ENCODE peak calls at places on chromosome X, in seven cellular contexts. M is GM23248, T is HCT116, O is PC-3, W is neural progenitor cell, V is GM12878, X is K562. L is an unnamed sample. For H3K9me3, the result is how much of the 10 kb centered on the place peaks cover.

GRCh38 chrX:11412715-11413623 is 119.8 kb downstream of the AMELX start:
- DNase-seq in M (no peak), T (no peak), O (no peak), W (no peak), V (no peak), X (no peak), L (no peak)

GRCh38 chrX:155745792-155746191 is 133.0 kb upstream of the TMLHE start:
- DNase-seq in M (peak), T (peak), O (peak), W (no peak), V (no peak), X (no peak), L (peak)

GRCh38 chrX:103356897-103357296 is 591 bp downstream of the TCEAL9 start:
- DNase-seq in M (peak), T (no peak), O (peak), W (peak), V (no peak), X (peak), L (peak)

GRCh38 chrX:108464604-108465003 is 25.0 kb downstream of the COL4A5 start:
- DNase-seq in M (no peak), T (no peak), O (no peak), W (no peak), V (no peak), X (no peak), L (no peak)

GRCh38 chrX:118807151-118808017 is 16.2 kb upstream of the ZCCHC12 start:
- DNase-seq in M (peak), T (peak), O (peak), W (peak), V (peak), X (peak), L (peak)

GRCh38 chrX:129688097-129688496 is 33.3 kb upstream of the APLN start:
- DNase-seq in M (no peak), T (no peak), O (no peak), W (no peak), V (no peak), X (no peak), L (no peak)

GRCh38 chrX:143664302-143664701 is 28.4 kb upstream of the SLITRK4 start:
- DNase-seq in M (peak), T (no peak), O (peak), W (peak), V (no peak), X (peak), L (peak)

GRCh38 chrX:23938690-23939089 is 30.9 kb downstream of the CXorf58 start:
- DNase-seq in M (peak), T (no peak), O (no peak), W (no peak), V (no peak), X (no peak), L (no peak)

GRCh38 chrX:25290132-25290531 is 274.4 kb upstream of the ARX start:
- DNase-seq in M (no peak), T (no peak), O (no peak), W (no peak), V (no peak), X (no peak), L (no peak)

GRCh38 chrX:117120700-117121099 is 657.9 kb upstream of the CT83 start:
- DNase-seq in M (no peak), T (no peak), O (no peak), W (no peak), V (no peak), X (no peak), L (no peak)

GRCh38 chrX:125620715-125621587 is 301.3 kb downstream of the TEX13C start:
- DNase-seq in M (no peak), T (no peak), O (no peak), W (no peak), V (no peak), X (no peak), L (no peak)

GRCh38 chrX:10076765-10077164 is 80.0 kb upstream of the CLCN4 start:
- DNase-seq in M (no peak), T (no peak), O (no peak), W (no peak), V (no peak), X (no peak), L (no peak)

GRCh38 chrX:17669458-17669857 is 67.8 kb upstream of the SCML1 start:
- DNase-seq in M (no peak), T (no peak), O (no peak), W (no peak), V (no peak), X (no peak), L (no peak)

GRCh38 chrX:65668362-65669310 is 1.2 kb downstream of the MSN start:
- DNase-seq in M (peak), T (peak), O (peak), W (peak), V (peak), X (peak), L (peak)

GRCh38 chrX:4110964-4111363 is 397.5 kb upstream of the PRKX start:
- DNase-seq in M (no peak), T (no peak), O (peak), W (no peak), V (no peak), X (no peak), L (no peak)

GRCh38 chrX:153964105-153964504 is 7.5 kb downstream of the HCFC1 start:
- DNase-seq in M (no peak), T (no peak), O (no peak), W (no peak), V (no peak), X (no peak), L (no peak)

DNA sequence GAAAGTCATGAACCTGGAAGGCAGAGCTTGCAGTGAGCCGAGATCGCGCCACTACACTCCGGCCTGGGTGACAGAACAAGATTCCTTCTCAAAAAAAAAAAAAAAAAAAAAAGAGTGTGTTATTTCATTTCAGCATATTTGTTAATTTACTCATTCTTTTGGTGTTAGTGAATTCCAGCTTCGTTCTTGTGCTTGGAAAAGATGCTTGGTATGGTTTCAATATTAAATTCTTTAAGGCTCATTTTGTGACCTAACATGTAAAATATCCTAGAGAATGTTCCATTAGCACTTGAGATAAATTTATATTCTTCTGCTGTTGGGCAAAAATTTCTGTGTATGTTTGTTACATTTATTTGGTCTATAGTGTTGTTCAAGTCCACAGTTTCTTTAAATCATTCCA is 66.8 kb downstream of the SPIN3 start:
- DNase-seq in M (peak), T (no peak), O (no peak), W (no peak), V (no peak), X (no peak), L (no peak)
- H3K9me3 ChIP-seq in M (under half), T (under half), O (under half), W (under half), V (under half), X (under half), L (under half)

GRCh38 chrX:40007746-40008705 is 89.7 kb downstream of the BCOR start:
- DNase-seq in M (no peak), T (no peak), O (no peak), W (peak), V (no peak), X (no peak), L (no peak)
- TF ChIP-seq EZH2 in M (no peak), T (no peak), O (no peak), W (peak), V (no peak), X (no peak), L (no peak)

DNA sequence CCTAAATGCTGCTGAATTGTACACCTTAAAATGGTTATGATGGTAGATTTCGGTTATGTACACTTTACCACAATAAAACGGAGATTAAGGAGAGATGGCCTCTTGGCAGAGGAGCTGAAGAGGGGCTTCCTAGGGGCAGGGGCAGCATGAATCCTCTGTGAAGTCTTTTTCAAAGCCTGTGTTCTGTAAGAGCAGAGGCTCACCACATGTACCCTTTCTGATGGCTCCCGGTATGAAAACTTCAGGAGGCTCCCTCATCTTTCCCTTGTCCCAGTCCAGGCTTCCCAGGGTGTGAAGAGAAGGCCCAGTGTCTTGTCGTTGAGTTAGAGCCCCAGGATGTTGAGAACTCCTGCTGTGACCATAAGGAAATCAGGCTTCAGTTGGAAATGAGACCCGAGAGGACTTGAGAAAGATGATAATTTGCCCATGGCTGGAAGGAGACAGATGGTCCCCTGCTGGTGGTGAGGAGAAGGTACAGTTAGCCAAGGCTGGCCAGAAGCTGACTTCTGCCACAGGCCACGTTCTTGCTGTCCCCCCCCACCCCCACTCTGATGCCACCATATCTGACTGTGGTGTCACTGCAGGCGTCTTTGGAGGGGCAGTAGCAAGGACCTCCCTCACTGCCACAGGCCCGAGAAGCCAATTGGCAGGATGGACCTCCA is 31.8 kb upstream of the MTM1 start:
- DNase-seq in M (no peak), T (peak), O (no peak), W (no peak), V (no peak), X (peak), L (no peak)
- H3K9me3 ChIP-seq in M (under half), T (under half), O (under half), W (under half), V (under half), X (under half), L (under half)

DNA sequence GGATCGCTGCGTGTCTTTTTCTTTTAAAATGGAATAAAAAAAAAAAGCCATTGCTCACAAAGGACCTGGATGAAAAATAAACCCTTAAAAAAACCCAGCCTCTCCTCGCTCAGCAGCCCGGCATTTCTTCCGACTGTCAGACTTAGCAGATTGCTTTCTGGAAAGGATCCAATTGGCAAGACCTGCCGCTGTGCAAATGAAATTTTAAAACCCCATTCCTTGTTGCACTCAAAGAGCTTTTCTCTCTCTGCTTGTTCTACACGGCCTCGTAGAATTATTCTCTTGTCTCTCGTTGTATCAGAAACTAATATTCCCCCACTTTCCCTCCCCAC is 578.6 kb downstream of the BCOR start:
- DNase-seq in M (peak), T (no peak), O (peak), W (no peak), V (no peak), X (no peak), L (peak)
- TF ChIP-seq EZH2 in M (peak), T (no peak), O (peak), W (no peak), V (no peak), X (no peak), L (no peak)

GRCh38 chrX:1221296-1221845 is 8.9 kb upstream of the CRLF2 start:
- DNase-seq in M (no peak), T (no peak), O (no peak), W (no peak), V (no peak), X (no peak), L (no peak)
- H3K9me3 ChIP-seq in M (under half), T (under half), O (under half), W (under half), V (under half), X (under half), L (under half)